ENCODE peak calls at places on chromosome 3, in eight cellular contexts. V, Q, E, Z, G, A, W and R are unnamed samples.

GRCh38 chr3:101131767-101132166 is 138.5 kb upstream of the ABI3BP start:
- DNase-seq in V (no peak), Q (no peak), E (no peak), Z (no peak), G (no peak), A (no peak), W (no peak), R (no peak)

GRCh38 chr3:49805367-49805782 is 2.3 kb downstream of the INKA1 start:
- DNase-seq in V (peak; percentile 85), Q (no peak), E (peak; percentile 94), Z (peak; percentile 86), G (peak; percentile 74), A (no peak), W (no peak), R (peak; percentile 94)

GRCh38 chr3:82572721-82573120 is 811.3 kb upstream of the GBE1 start:
- DNase-seq in V (no peak), Q (no peak), E (peak; percentile 28), Z (no peak), G (no peak), A (no peak), W (no peak), R (no peak)

GRCh38 chr3:29922990-29923746 is 642.3 kb downstream of the RBMS3 start:
- DNase-seq in V (no peak), Q (no peak), E (peak; percentile 96), Z (peak; percentile 18), G (no peak), A (no peak), W (peak; percentile 91), R (peak; percentile 35)

GRCh38 chr3:155202626-155203025 is 90.9 kb downstream of the STRIT1 start:
- DNase-seq in V (no peak), Q (no peak), E (peak; percentile 98), Z (no peak), G (no peak), A (no peak), W (peak; percentile 30), R (no peak)

GRCh38 chr3:30914696-30915095 is 20.2 kb upstream of the GADL1 start:
- DNase-seq in V (no peak), Q (no peak), E (no peak), Z (no peak), G (no peak), A (no peak), W (no peak), R (no peak)

GRCh38 chr3:129064969-129065726 is 4.6 kb downstream of the GP9 start:
- DNase-seq in V (no peak), Q (no peak), E (no peak), Z (no peak), G (no peak), A (no peak), W (no peak), R (no peak)

GRCh38 chr3:111594205-111594604 is 941 bp downstream of the ZBED2 start:
- DNase-seq in V (no peak), Q (no peak), E (peak; percentile 80), Z (no peak), G (no peak), A (no peak), W (peak; percentile 72), R (no peak)

GRCh38 chr3:194189243-194189791 is 53.4 kb downstream of the HES1 start:
- DNase-seq in V (no peak), Q (no peak), E (no peak), Z (peak; percentile 31), G (no peak), A (no peak), W (no peak), R (no peak)

GRCh38 chr3:133303430-133303829 is 96.4 kb upstream of the BFSP2 start:
- DNase-seq in V (no peak), Q (no peak), E (no peak), Z (no peak), G (no peak), A (no peak), W (no peak), R (no peak)

GRCh38 chr3:155861476-155862183 is 7.4 kb upstream of the SLC33A1 start:
- DNase-seq in V (no peak), Q (no peak), E (no peak), Z (no peak), G (no peak), A (no peak), W (no peak), R (no peak)

GRCh38 chr3:38480930-38481329 is 15.2 kb upstream of the EXOG start:
- DNase-seq in V (no peak), Q (no peak), E (no peak), Z (no peak), G (no peak), A (no peak), W (no peak), R (no peak)

GRCh38 chr3:102195198-102195948 is 239.4 kb upstream of the ZPLD1 start:
- DNase-seq in V (no peak), Q (no peak), E (no peak), Z (no peak), G (no peak), A (peak; percentile 79), W (no peak), R (no peak)

GRCh38 chr3:163692484-163692883 is 1385.8 kb downstream of the SI start:
- DNase-seq in V (no peak), Q (no peak), E (no peak), Z (no peak), G (no peak), A (no peak), W (no peak), R (no peak)

GRCh38 chr3:127062926-127063325 is 80.0 kb downstream of the PLXNA1 start:
- DNase-seq in V (no peak), Q (no peak), E (no peak), Z (no peak), G (no peak), A (no peak), W (no peak), R (no peak)

GRCh38 chr3:59320080-59320479 is 270.3 kb upstream of the CFAP20DC start:
- DNase-seq in V (no peak), Q (no peak), E (no peak), Z (peak; percentile 35), G (no peak), A (no peak), W (no peak), R (no peak)

GRCh38 chr3:3589715-3590130 is 209.5 kb upstream of the LRRN1 start:
- DNase-seq in V (no peak), Q (no peak), E (no peak), Z (no peak), G (peak; percentile 23), A (no peak), W (no peak), R (no peak)

GRCh38 chr3:178385280-178385952 is 150.8 kb upstream of the KCNMB2 start:
- DNase-seq in V (no peak), Q (peak; percentile 17), E (peak; percentile 72), Z (peak; percentile 47), G (no peak), A (no peak), W (no peak), R (no peak)

GRCh38 chr3:149977391-149977790 is 6.7 kb upstream of the PFN2 start:
- DNase-seq in V (no peak), Q (no peak), E (no peak), Z (no peak), G (no peak), A (no peak), W (no peak), R (no peak)

GRCh38 chr3:14803981-14804834 is 14.6 kb upstream of the FGD5 start:
- DNase-seq in V (peak; percentile 52), Q (no peak), E (no peak), Z (no peak), G (no peak), A (no peak), W (no peak), R (peak; percentile 79)

GRCh38 chr3:197331131-197331530 is 32.7 kb upstream of the DLG1 start:
- DNase-seq in V (no peak), Q (no peak), E (peak; percentile 51), Z (no peak), G (no peak), A (no peak), W (no peak), R (no peak)
- H3K4me3 ChIP-seq in V (no peak overlapping the region), Q (no peak overlapping the region), E (no peak overlapping the region), Z (no peak overlapping the region), G (no peak overlapping the region), A (no peak overlapping the region), W (no peak overlapping the region), R (no peak overlapping the region)

DNA sequence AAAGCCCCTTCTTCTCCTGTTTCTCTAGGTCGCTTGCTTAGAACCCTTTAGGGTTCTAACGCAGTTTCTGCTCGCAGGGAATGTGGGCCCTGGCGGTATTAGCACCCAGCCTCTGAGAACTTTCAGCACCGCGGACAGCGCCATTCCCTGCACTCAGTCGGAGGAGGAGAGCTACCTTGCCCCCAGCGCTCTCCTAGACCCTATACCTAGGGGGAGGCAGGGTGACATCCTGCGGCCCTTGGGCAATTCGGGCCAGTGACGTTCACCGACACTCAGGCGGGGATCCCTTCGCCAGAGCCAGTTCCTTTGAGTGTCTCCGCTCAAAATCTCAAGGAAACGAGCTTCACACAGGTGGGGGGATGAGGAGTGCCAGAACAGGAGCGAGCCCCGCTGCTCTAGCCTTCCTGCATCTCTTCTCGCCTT is 1.3 kb downstream of the SLC7A14 start:
- DNase-seq in V (peak; percentile 75), Q (peak; percentile 9), E (peak; percentile 86), Z (peak; percentile 91), G (no peak), A (peak; percentile 56), W (peak; percentile 36), R (peak; percentile 74)
- H3K4me3 ChIP-seq in V (no peak overlapping the region), Q (no peak overlapping the region), E (peak overlapping the region; percentile 69), Z (no peak overlapping the region), G (no peak overlapping the region), A (no peak overlapping the region), W (peak overlapping the region; percentile 60), R (no peak overlapping the region)

GRCh38 chr3:42736081-42736480 is 33.5 kb upstream of the HHATL start:
- DNase-seq in V (no peak), Q (no peak), E (no peak), Z (no peak), G (no peak), A (no peak), W (no peak), R (no peak)
- H3K4me3 ChIP-seq in V (no peak overlapping the region), Q (no peak overlapping the region), E (no peak overlapping the region), Z (no peak overlapping the region), G (no peak overlapping the region), A (no peak overlapping the region), W (no peak overlapping the region), R (no peak overlapping the region)

GRCh38 chr3:13406200-13406599 is 13.9 kb downstream of the NUP210 start:
- DNase-seq in V (no peak), Q (no peak), E (no peak), Z (no peak), G (no peak), A (no peak), W (no peak), R (no peak)
- H3K4me3 ChIP-seq in V (no peak overlapping the region), Q (no peak overlapping the region), E (no peak overlapping the region), Z (no peak overlapping the region), G (no peak overlapping the region), A (no peak overlapping the region), W (no peak overlapping the region), R (no peak overlapping the region)